ENCODE peak calls at places on chromosomes 2 and 18, in five cellular contexts. One of them, this sample, is unnamed.
A peak's percentile ranks its signal among the peaks of the same experiment; 100 is the strongest.

GRCh38 chr2:51990684-51991083 is 958.8 kb upstream of the NRXN1 start:
- DNase-seq in aorta: no peak
- DNase-seq in neural progenitor cell: no peak
- DNase-seq in upper lobe of right lung: no peak
- DNase-seq in A549: no peak
- DNase-seq in this sample: no peak

GRCh38 chr2:128250409-128251025 is 68.2 kb downstream of the HS6ST1 start:
- DNase-seq in A549: no peak
- DNase-seq in neural progenitor cell: no peak
- DNase-seq in aorta: no peak
- DNase-seq in upper lobe of right lung: peak; percentile 39
- DNase-seq in this sample: no peak

GRCh38 chr18:36101943-36102342 is 27.2 kb downstream of the SLC39A6 start:
- DNase-seq in upper lobe of right lung: no peak
- DNase-seq in neural progenitor cell: no peak
- DNase-seq in A549: no peak
- DNase-seq in aorta: no peak
- DNase-seq in this sample: no peak

GRCh38 chr2:229713371-229714079 is 830 bp downstream of the DNER start:
- DNase-seq in neural progenitor cell: peak; percentile 78
- DNase-seq in upper lobe of right lung: no peak
- DNase-seq in aorta: no peak
- DNase-seq in A549: peak; percentile 27
- DNase-seq in this sample: no peak

GRCh38 chr18:55529581-55529980 is 58.4 kb downstream of the TCF4 start:
- DNase-seq in neural progenitor cell: no peak
- DNase-seq in upper lobe of right lung: no peak
- DNase-seq in A549: no peak
- DNase-seq in aorta: no peak
- DNase-seq in this sample: no peak

GRCh38 chr18:3340682-3341097 is 78.8 kb downstream of the MYL12B start:
- DNase-seq in aorta: no peak
- DNase-seq in upper lobe of right lung: no peak
- DNase-seq in neural progenitor cell: no peak
- DNase-seq in A549: no peak
- DNase-seq in this sample: no peak

GRCh38 chr18:61949946-61950345 is 57.1 kb upstream of the RNF152 start:
- DNase-seq in neural progenitor cell: no peak
- DNase-seq in upper lobe of right lung: no peak
- DNase-seq in aorta: peak; percentile 63
- DNase-seq in A549: no peak
- DNase-seq in this sample: peak; percentile 91

GRCh38 chr2:128979182-128979581 is 660.5 kb upstream of the HS6ST1 start:
- DNase-seq in aorta: no peak
- DNase-seq in upper lobe of right lung: no peak
- DNase-seq in A549: no peak
- DNase-seq in neural progenitor cell: no peak
- DNase-seq in this sample: no peak

GRCh38 chr2:214724741-214725140 is 84.7 kb downstream of the BARD1 start:
- DNase-seq in upper lobe of right lung: no peak
- DNase-seq in A549: no peak
- DNase-seq in aorta: no peak
- DNase-seq in neural progenitor cell: no peak
- DNase-seq in this sample: no peak

GRCh38 chr2:84874381-84875212 is 6.3 kb downstream of the TRABD2A start:
- DNase-seq in aorta: no peak
- DNase-seq in neural progenitor cell: no peak
- DNase-seq in upper lobe of right lung: no peak
- DNase-seq in A549: no peak
- DNase-seq in this sample: peak; percentile 32

GRCh38 chr2:176427549-176427948 is 158.3 kb downstream of the MTX2 start:
- DNase-seq in aorta: no peak
- DNase-seq in upper lobe of right lung: no peak
- DNase-seq in neural progenitor cell: no peak
- DNase-seq in A549: no peak
- DNase-seq in this sample: no peak

GRCh38 chr18:26002375-26002774 is 88.0 kb downstream of the SS18 start:
- DNase-seq in neural progenitor cell: no peak
- DNase-seq in upper lobe of right lung: no peak
- DNase-seq in A549: no peak
- DNase-seq in aorta: no peak
- DNase-seq in this sample: no peak

GRCh38 chr2:60553496-60553991 is at the start of gene BCL11A:
- DNase-seq in upper lobe of right lung: peak; percentile 77
- DNase-seq in neural progenitor cell: peak; percentile 80
- DNase-seq in aorta: peak; percentile 54
- DNase-seq in A549: peak; percentile 82
- DNase-seq in this sample: peak; percentile 93

GRCh38 chr2:109129356-109129920 is 433 bp downstream of the SH3RF3 start:
- DNase-seq in aorta: peak; percentile 60
- DNase-seq in neural progenitor cell: peak; percentile 66
- DNase-seq in upper lobe of right lung: no peak
- DNase-seq in A549: peak; percentile 24
- DNase-seq in this sample: no peak

GRCh38 chr2:99350194-99350593 is 13.0 kb downstream of the EIF5B start:
- DNase-seq in A549: no peak
- DNase-seq in aorta: no peak
- DNase-seq in upper lobe of right lung: no peak
- DNase-seq in neural progenitor cell: no peak
- DNase-seq in this sample: no peak

GRCh38 chr2:99348173-99348572 is 11.0 kb downstream of the EIF5B start:
- DNase-seq in upper lobe of right lung: no peak
- DNase-seq in neural progenitor cell: no peak
- DNase-seq in A549: no peak
- DNase-seq in aorta: no peak
- DNase-seq in this sample: no peak

GRCh38 chr2:99356853-99357252 is 19.7 kb downstream of the EIF5B start:
- DNase-seq in neural progenitor cell: no peak
- DNase-seq in upper lobe of right lung: no peak
- DNase-seq in A549: no peak
- DNase-seq in aorta: no peak
- DNase-seq in this sample: no peak

GRCh38 chr2:99354060-99354459 is 16.9 kb downstream of the EIF5B start:
- DNase-seq in A549: no peak
- DNase-seq in neural progenitor cell: no peak
- DNase-seq in aorta: no peak
- DNase-seq in upper lobe of right lung: no peak
- DNase-seq in this sample: peak; percentile 68
- H3K27ac ChIP-seq in A549: no peak overlapping the region
- H3K27ac ChIP-seq in neural progenitor cell: no peak overlapping the region
- H3K27ac ChIP-seq in aorta: no peak overlapping the region
- H3K27ac ChIP-seq in upper lobe of right lung: no peak overlapping the region
- H3K27ac ChIP-seq in this sample: no peak overlapping the region

GRCh38 chr2:47006374-47007220 is 91.0 kb upstream of the MCFD2 start:
- DNase-seq in neural progenitor cell: no peak
- DNase-seq in A549: no peak
- DNase-seq in aorta: no peak
- DNase-seq in upper lobe of right lung: no peak
- DNase-seq in this sample: no peak
- H3K27ac ChIP-seq in neural progenitor cell: no peak overlapping the region
- H3K27ac ChIP-seq in A549: no peak overlapping the region
- H3K27ac ChIP-seq in aorta: no peak overlapping the region
- H3K27ac ChIP-seq in upper lobe of right lung: no peak overlapping the region
- H3K27ac ChIP-seq in this sample: no peak overlapping the region

GRCh38 chr2:134256961-134257360 is 3.1 kb downstream of the MGAT5 start:
- DNase-seq in aorta: no peak
- DNase-seq in upper lobe of right lung: no peak
- DNase-seq in neural progenitor cell: no peak
- DNase-seq in A549: no peak
- DNase-seq in this sample: no peak
- H3K27ac ChIP-seq in aorta: no peak overlapping the region
- H3K27ac ChIP-seq in upper lobe of right lung: no peak overlapping the region
- H3K27ac ChIP-seq in neural progenitor cell: no peak overlapping the region
- H3K27ac ChIP-seq in A549: no peak overlapping the region
- H3K27ac ChIP-seq in this sample: no peak overlapping the region

GRCh38 chr2:112811841-112812306 is 24.7 kb downstream of the IL1B start:
- DNase-seq in A549: peak; percentile 64
- DNase-seq in aorta: no peak
- DNase-seq in neural progenitor cell: no peak
- DNase-seq in upper lobe of right lung: no peak
- DNase-seq in this sample: peak; percentile 64
- H3K27ac ChIP-seq in A549: peak overlapping the region; percentile 66
- H3K27ac ChIP-seq in aorta: no peak overlapping the region
- H3K27ac ChIP-seq in neural progenitor cell: no peak overlapping the region
- H3K27ac ChIP-seq in upper lobe of right lung: no peak overlapping the region
- H3K27ac ChIP-seq in this sample: no peak overlapping the region

GRCh38 chr2:81163583-81163982 is 859.0 kb upstream of the LRRTM1 start:
- DNase-seq in A549: no peak
- DNase-seq in neural progenitor cell: no peak
- DNase-seq in aorta: no peak
- DNase-seq in upper lobe of right lung: no peak
- DNase-seq in this sample: no peak
- H3K27ac ChIP-seq in A549: no peak overlapping the region
- H3K27ac ChIP-seq in neural progenitor cell: no peak overlapping the region
- H3K27ac ChIP-seq in aorta: no peak overlapping the region
- H3K27ac ChIP-seq in upper lobe of right lung: no peak overlapping the region
- H3K27ac ChIP-seq in this sample: no peak overlapping the region

DNA sequence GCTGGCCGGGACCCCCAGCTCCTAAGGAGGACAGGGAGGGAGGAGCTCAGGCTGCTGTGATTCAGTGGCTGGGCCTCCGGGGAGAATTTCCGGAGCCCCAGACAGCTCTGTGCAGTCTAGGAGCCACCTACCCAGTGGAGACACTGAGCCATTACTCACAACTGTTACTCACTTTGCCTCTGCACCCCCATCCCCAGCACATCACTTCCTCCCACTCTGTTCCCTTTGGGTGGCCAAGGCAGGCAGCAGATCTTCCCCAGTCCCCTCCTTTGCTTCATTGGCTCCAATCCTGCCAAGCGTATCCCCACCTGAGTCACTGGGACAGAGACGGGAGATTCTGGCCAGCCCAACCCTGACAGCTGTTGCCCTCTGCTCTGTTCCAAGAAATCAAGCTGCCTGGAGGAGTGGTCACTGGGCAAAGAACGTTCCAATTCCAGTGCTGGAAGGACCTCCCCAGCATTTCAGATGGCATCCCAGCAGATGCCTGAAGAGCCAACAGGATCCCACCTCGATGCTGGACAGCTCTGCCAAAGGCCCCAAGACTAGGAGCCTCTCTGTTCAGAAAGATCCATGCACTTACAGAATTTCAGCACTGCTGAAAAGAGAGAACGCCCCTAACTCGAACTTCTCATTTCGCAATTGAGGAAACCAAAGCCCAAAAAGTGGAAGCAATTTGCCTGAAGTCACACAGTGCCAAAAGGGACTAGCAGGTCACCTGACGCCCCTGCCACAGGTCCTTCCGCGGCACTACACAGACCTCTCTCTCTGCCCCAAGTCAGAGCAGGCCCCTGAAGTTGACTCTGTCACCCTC is 68.3 kb downstream of the TNS1 start:
- DNase-seq in aorta: peak; percentile 88
- DNase-seq in neural progenitor cell: no peak
- DNase-seq in upper lobe of right lung: no peak
- DNase-seq in A549: peak; percentile 73
- DNase-seq in this sample: peak; percentile 99
- H3K27ac ChIP-seq in aorta: peak overlapping the region; percentile 100
- H3K27ac ChIP-seq in neural progenitor cell: no peak overlapping the region
- H3K27ac ChIP-seq in upper lobe of right lung: peak overlapping the region; percentile 91
- H3K27ac ChIP-seq in A549: peak overlapping the region; percentile 88
- H3K27ac ChIP-seq in this sample: peak overlapping the region; percentile 44

GRCh38 chr2:231660860-231661259 is 47.5 kb upstream of the PTMA start:
- DNase-seq in neural progenitor cell: no peak
- DNase-seq in A549: no peak
- DNase-seq in upper lobe of right lung: no peak
- DNase-seq in aorta: no peak
- DNase-seq in this sample: no peak
- H3K27ac ChIP-seq in neural progenitor cell: no peak overlapping the region
- H3K27ac ChIP-seq in A549: peak overlapping the region; percentile 100
- H3K27ac ChIP-seq in upper lobe of right lung: no peak overlapping the region
- H3K27ac ChIP-seq in aorta: no peak overlapping the region
- H3K27ac ChIP-seq in this sample: no peak overlapping the region

GRCh38 chr2:74884118-74884517 is 50.2 kb downstream of the HK2 start:
- DNase-seq in aorta: no peak
- DNase-seq in upper lobe of right lung: no peak
- DNase-seq in neural progenitor cell: no peak
- DNase-seq in A549: no peak
- DNase-seq in this sample: no peak

GRCh38 chr2:74883011-74883410 is 49.1 kb downstream of the HK2 start:
- DNase-seq in upper lobe of right lung: no peak
- DNase-seq in A549: no peak
- DNase-seq in aorta: no peak
- DNase-seq in neural progenitor cell: no peak
- DNase-seq in this sample: no peak

GRCh38 chr2:74881626-74882298 is 47.8 kb downstream of the HK2 start:
- DNase-seq in upper lobe of right lung: no peak
- DNase-seq in aorta: no peak
- DNase-seq in neural progenitor cell: no peak
- DNase-seq in A549: no peak
- DNase-seq in this sample: no peak

GRCh38 chr2:74881176-74881575 is 47.2 kb downstream of the HK2 start:
- DNase-seq in upper lobe of right lung: no peak
- DNase-seq in aorta: no peak
- DNase-seq in A549: no peak
- DNase-seq in neural progenitor cell: no peak
- DNase-seq in this sample: no peak

GRCh38 chr2:74882299-74882687 is 48.4 kb downstream of the HK2 start:
- DNase-seq in neural progenitor cell: no peak
- DNase-seq in A549: no peak
- DNase-seq in upper lobe of right lung: no peak
- DNase-seq in aorta: no peak
- DNase-seq in this sample: no peak
- H3K27ac ChIP-seq in neural progenitor cell: no peak overlapping the region
- H3K27ac ChIP-seq in A549: no peak overlapping the region
- H3K27ac ChIP-seq in upper lobe of right lung: no peak overlapping the region
- H3K27ac ChIP-seq in aorta: no peak overlapping the region
- H3K27ac ChIP-seq in this sample: no peak overlapping the region